ENCODE peak calls at places on chromosomes 12 and 14, in nine cellular contexts. G is progenitor cell of endocrine pancreas, E is K562, F is GM20000, L is GM10248, Y is GM04503, C is HS-27A, V is left ventricle myocardium superior, K is neuronal stem cell. J is an unnamed sample.

GRCh38 chr14:99790978-99791376 is 2.2 kb upstream of the EML1 start:
- DNase-seq in V (no peak), K (no peak), E (no peak), G (no peak), F (no peak), L (no peak), Y (no peak), C (no peak), J (no peak)

GRCh38 chr12:52442600-52443061 is 8.5 kb upstream of the KRT75 start:
- DNase-seq in C (peak; percentile 39), G (no peak), L (no peak), E (no peak), V (no peak), K (no peak), F (no peak), Y (peak; percentile 50), J (peak; percentile 36)

GRCh38 chr12:100234591-100235304 is 32.1 kb downstream of the DEPDC4 start:
- DNase-seq in G (no peak), V (no peak), L (peak; percentile 30), K (no peak), Y (peak; percentile 21), C (peak; percentile 17), F (peak; percentile 25), E (peak; percentile 20), J (peak; percentile 27)

GRCh38 chr14:53814371-53814770 is 142.3 kb downstream of the BMP4 start:
- DNase-seq in F (no peak), V (peak; percentile 36), K (no peak), G (no peak), Y (no peak), E (no peak), C (no peak), L (no peak), J (no peak)

GRCh38 chr12:34400986-34401658 is 378.8 kb downstream of the ALG10 start:
- DNase-seq in C (no peak), E (peak; percentile 1), L (peak; percentile 0), K (no peak), Y (no peak), V (peak; percentile 5), F (peak; percentile 0), G (peak; percentile 7), J (no peak)

GRCh38 chr14:104302794-104303405 is 164.5 kb downstream of the KIF26A start:
- DNase-seq in V (peak; percentile 11), L (no peak), Y (no peak), K (no peak), F (no peak), C (no peak), G (no peak), E (no peak), J (no peak)

GRCh38 chr14:99708449-99708848 is 24.4 kb downstream of the CYP46A1 start:
- DNase-seq in G (no peak), F (no peak), Y (no peak), L (no peak), C (no peak), V (no peak), E (no peak), K (no peak), J (no peak)

GRCh38 chr14:90419200-90419599 is 22.4 kb downstream of the CALM1 start:
- DNase-seq in E (no peak), L (no peak), V (peak; percentile 71), C (peak; percentile 91), G (no peak), F (no peak), Y (peak; percentile 65), K (no peak), J (no peak)

GRCh38 chr14:79534703-79535353 is 676.5 kb downstream of the DIO2 start:
- DNase-seq in E (no peak), K (no peak), Y (no peak), F (no peak), G (no peak), V (no peak), C (no peak), L (no peak), J (no peak)

GRCh38 chr14:59981564-59981963 is 61.6 kb downstream of the LRRC9 start:
- DNase-seq in Y (no peak), L (no peak), F (no peak), C (no peak), V (no peak), G (no peak), E (no peak), K (no peak), J (no peak)

GRCh38 chr14:77646907-77647306 is 30.5 kb upstream of the SPTLC2 start:
- DNase-seq in G (no peak), E (no peak), K (no peak), L (no peak), V (no peak), F (no peak), Y (no peak), C (no peak), J (no peak)

GRCh38 chr12:1319215-1319614 is 275.2 kb downstream of the FBXL14 start:
- DNase-seq in F (no peak), G (no peak), L (no peak), C (no peak), V (no peak), E (no peak), Y (peak; percentile 11), K (no peak), J (no peak)

GRCh38 chr12:22738945-22739344 is 114.0 kb downstream of the ETNK1 start:
- DNase-seq in K (no peak), F (no peak), Y (no peak), C (peak; percentile 77), E (no peak), V (no peak), L (no peak), G (no peak), J (no peak)

GRCh38 chr12:131074221-131075083 is 120.7 kb downstream of the ADGRD1 start:
- DNase-seq in K (no peak), F (peak; percentile 42), V (peak; percentile 61), Y (no peak), C (no peak), G (no peak), E (no peak), L (peak; percentile 50), J (no peak)

GRCh38 chr12:38850463-38850862 is 54.9 kb downstream of the CPNE8 start:
- DNase-seq in C (no peak), V (no peak), F (no peak), K (no peak), L (no peak), G (no peak), E (no peak), Y (peak; percentile 15), J (no peak)

GRCh38 chr12:48221645-48222044 is 18.6 kb upstream of the OR10AD1 start:
- DNase-seq in F (no peak), G (no peak), V (no peak), L (no peak), K (no peak), C (no peak), Y (no peak), E (no peak), J (no peak)

GRCh38 chr12:125098676-125099406 is 33.6 kb downstream of the AACS start:
- DNase-seq in E (no peak), V (no peak), F (no peak), Y (no peak), K (no peak), C (no peak), L (no peak), G (no peak), J (no peak)

GRCh38 chr14:28635387-28635786 is 131.2 kb upstream of the FOXG1 start:
- DNase-seq in F (no peak), K (peak; percentile 35), E (peak; percentile 11), C (no peak), L (no peak), V (no peak), Y (no peak), G (no peak), J (peak; percentile 23)

GRCh38 chr14:90986510-90986909 is 73.9 kb downstream of the RPS6KA5 start:
- DNase-seq in L (no peak), F (no peak), G (no peak), Y (no peak), K (no peak), C (no peak), E (no peak), V (no peak), J (no peak)

GRCh38 chr14:58299665-58300202 is 1.4 kb downstream of the ARID4A start:
- DNase-seq in L (no peak), F (peak; percentile 17), Y (no peak), V (no peak), G (no peak), K (no peak), C (no peak), E (no peak), J (no peak)

GRCh38 chr12:93591137-93591868 is 18.8 kb downstream of the SOCS2 start:
- DNase-seq in V (peak; percentile 88), G (peak; percentile 23), L (peak; percentile 59), C (peak; percentile 20), F (peak; percentile 41), K (no peak), Y (peak; percentile 58), E (peak; percentile 57), J (peak; percentile 24)

GRCh38 chr12:65532744-65533143 is 254.3 kb downstream of the MSRB3 start:
- DNase-seq in E (no peak), L (no peak), K (no peak), G (no peak), F (no peak), V (no peak), Y (peak; percentile 37), C (peak; percentile 53), J (peak; percentile 62)

GRCh38 chr12:120972870-120973543 is 5.3 kb upstream of the HNF1A start:
- DNase-seq in V (no peak), F (no peak), Y (no peak), G (no peak), K (peak; percentile 80), L (no peak), E (no peak), C (no peak), J (peak; percentile 87)

GRCh38 chr14:68404652-68405183 is 388.1 kb downstream of the ZFP36L1 start:
- DNase-seq in Y (no peak), C (no peak), L (no peak), V (no peak), F (no peak), K (no peak), E (no peak), G (no peak), J (no peak)

GRCh38 chr14:24232645-24233537 is at the start of gene GMPR2:
- DNase-seq in E (peak; percentile 42), Y (no peak), V (no peak), F (peak; percentile 67), K (no peak), C (no peak), G (no peak), L (peak; percentile 70), J (no peak)

J was measured in T47D.